ENCODE peak calls at places on chromosomes 2 and 18, in four cellular contexts. P is H1, J is HepG2, I is K562. V is an unnamed sample.

GRCh38 chr2:196413821-196414274 is 225.7 kb upstream of the CCDC150 start:
- DNase-seq in J (no peak), P (no peak), I (no peak), V (no peak)

GRCh38 chr2:176537932-176538331 is 268.7 kb downstream of the MTX2 start:
- DNase-seq in P (no peak), J (no peak), I (no peak), V (no peak)

GRCh38 chr2:233928594-233929351 is 11.6 kb downstream of the TRPM8 start:
- DNase-seq in P (peak; percentile 77), I (peak; percentile 27), J (peak; percentile 20), V (no peak)

GRCh38 chr2:29075894-29076700 is 1.8 kb upstream of the PCARE start:
- DNase-seq in I (no peak), J (no peak), P (peak; percentile 36), V (no peak)

GRCh38 chr2:151655663-151656398 is 78.4 kb downstream of the NEB start:
- DNase-seq in J (no peak), P (no peak), I (no peak), V (no peak)

GRCh38 chr18:67710639-67711038 is 194.1 kb upstream of the DSEL start:
- DNase-seq in P (peak; percentile 63), I (no peak), J (peak; percentile 15), V (no peak)

GRCh38 chr2:181070119-181070833 is 89.9 kb downstream of the UBE2E3 start:
- DNase-seq in J (no peak), P (no peak), I (no peak), V (peak; percentile 36)

GRCh38 chr18:46706968-46707367 is 49.9 kb downstream of the ST8SIA5 start:
- DNase-seq in J (peak; percentile 3), P (no peak), I (no peak), V (no peak)

GRCh38 chr2:33521791-33522281 is 45.4 kb downstream of the RASGRP3 start:
- DNase-seq in I (no peak), J (no peak), P (no peak), V (no peak)

GRCh38 chr2:130824492-130825061 is 12.1 kb upstream of the ARHGEF4 start:
- DNase-seq in P (peak; percentile 41), J (no peak), I (no peak), V (no peak)

GRCh38 chr2:1605102-1605501 is 139.2 kb downstream of the PXDN start:
- DNase-seq in P (no peak), I (no peak), J (no peak), V (no peak)

GRCh38 chr2:46097714-46098480 is 199.3 kb upstream of the EPAS1 start:
- DNase-seq in I (no peak), P (no peak), J (peak; percentile 40), V (peak; percentile 24)

GRCh38 chr18:68564961-68565360 is 149.9 kb downstream of the TMX3 start:
- DNase-seq in J (no peak), P (no peak), I (no peak), V (no peak)

GRCh38 chr2:223941579-223942277 is 3.4 kb downstream of the WDFY1 start:
- DNase-seq in P (no peak), I (no peak), J (no peak), V (no peak)

GRCh38 chr2:67394734-67395133 is 2.4 kb upstream of the ETAA1 start:
- DNase-seq in J (no peak), I (no peak), P (no peak), V (no peak)

GRCh38 chr18:37042381-37042780 is 213.5 kb downstream of the KIAA1328 start:
- DNase-seq in I (no peak), P (no peak), J (no peak), V (no peak)

GRCh38 chr2:232611559-232612218 is 21.7 kb upstream of the EFHD1 start:
- DNase-seq in J (peak; percentile 61), I (peak; percentile 71), P (peak; percentile 96), V (no peak)

GRCh38 chr2:11679016-11679415 is 9.0 kb upstream of the NTSR2 start:
- DNase-seq in I (no peak), J (no peak), P (no peak), V (no peak)

GRCh38 chr18:67771271-67771670 is 254.8 kb upstream of the DSEL start:
- DNase-seq in J (no peak), P (no peak), I (no peak), V (no peak)

GRCh38 chr2:60488291-60488690 is 65.2 kb downstream of the BCL11A start:
- DNase-seq in I (no peak), J (no peak), P (no peak), V (no peak)

GRCh38 chr2:167929461-167929860 is 317.9 kb downstream of the STK39 start:
- DNase-seq in I (no peak), P (no peak), J (no peak), V (no peak)

GRCh38 chr2:216688731-216689360 is 6.5 kb downstream of the IGFBP5 start:
- DNase-seq in P (no peak), J (no peak), I (no peak), V (no peak)

GRCh38 chr2:8440029-8440778 is 241.7 kb upstream of the ID2 start:
- DNase-seq in J (no peak), P (no peak), I (no peak), V (no peak)

GRCh38 chr2:54673501-54673998 is 49.9 kb upstream of the EML6 start:
- DNase-seq in P (peak; percentile 45), J (no peak), I (no peak), V (no peak)

GRCh38 chr2:54670485-54671009 is 52.9 kb upstream of the EML6 start:
- DNase-seq in J (no peak), P (no peak), I (no peak), V (no peak)

GRCh38 chr2:54671010-54671409 is 52.5 kb upstream of the EML6 start:
- DNase-seq in J (no peak), P (no peak), I (no peak), V (no peak)

GRCh38 chr2:54671875-54672586 is 51.4 kb upstream of the EML6 start:
- DNase-seq in I (no peak), P (no peak), J (peak; percentile 70), V (no peak)

DNA sequence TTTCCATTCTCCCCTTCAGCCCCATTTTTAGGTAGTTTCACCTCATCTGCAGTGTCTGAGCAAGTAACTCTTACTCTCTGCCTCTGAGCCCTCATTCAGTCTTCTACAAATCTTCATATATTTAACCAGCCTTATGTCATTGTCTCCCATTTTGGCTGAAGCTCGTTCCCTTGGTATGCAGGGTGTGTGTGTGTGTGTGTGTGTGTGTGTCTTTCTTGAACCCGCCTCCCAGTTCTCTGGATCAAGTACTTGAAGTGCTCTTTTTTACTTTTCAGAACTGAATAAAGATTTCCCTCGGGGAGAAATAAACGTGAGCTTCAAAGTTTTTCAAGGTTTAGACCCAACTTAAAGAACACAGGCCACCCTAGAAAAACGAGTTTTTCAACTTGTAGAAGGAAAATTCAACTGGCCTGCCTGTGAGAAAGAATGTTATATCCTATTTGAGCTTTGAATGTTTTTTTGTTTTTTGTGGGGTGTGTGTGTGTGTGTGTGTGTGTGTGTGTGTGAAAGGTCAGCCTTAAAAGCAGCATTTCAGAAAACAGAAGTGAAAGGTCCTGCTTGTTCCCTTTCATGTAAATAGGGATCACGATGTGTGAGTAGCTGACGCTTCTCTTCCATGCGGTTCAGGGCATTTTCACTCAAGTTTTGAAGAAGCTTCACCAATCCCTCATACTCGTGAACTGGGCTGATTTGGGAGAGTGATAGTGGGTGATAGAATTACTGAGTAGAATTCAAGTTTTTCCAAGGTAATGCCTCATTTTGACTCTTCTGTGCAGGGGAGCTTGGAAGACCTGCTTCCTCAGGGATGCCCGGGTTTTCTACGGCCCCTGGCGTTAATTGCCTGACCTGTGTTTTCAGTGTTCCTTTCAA is 50.6 kb upstream of the EML6 start:
- DNase-seq in J (no peak), I (no peak), P (peak; percentile 28), V (no peak)
- TF ChIP-seq FOSL1 in J (no peak), I (no peak), P (no peak), V (no peak)

GRCh38 chr2:20179179-20179754 is 45.7 kb downstream of the SDC1 start:
- DNase-seq in P (no peak), I (no peak), J (no peak), V (no peak)

GRCh38 chr2:20179755-20180594 is 45.0 kb downstream of the SDC1 start:
- DNase-seq in I (peak; percentile 57), J (peak; percentile 88), P (no peak), V (no peak)

GRCh38 chr2:20176760-20177159 is 48.2 kb downstream of the SDC1 start:
- DNase-seq in J (no peak), I (no peak), P (no peak), V (no peak)

GRCh38 chr2:20177556-20178403 is 47.1 kb downstream of the SDC1 start:
- DNase-seq in I (no peak), J (no peak), P (no peak), V (no peak)

GRCh38 chr2:20178404-20179178 is 46.3 kb downstream of the SDC1 start:
- DNase-seq in I (no peak), P (no peak), J (no peak), V (no peak)
- TF ChIP-seq YY1 in I (no peak), P (no peak), J (no peak), V (no peak)

DNA sequence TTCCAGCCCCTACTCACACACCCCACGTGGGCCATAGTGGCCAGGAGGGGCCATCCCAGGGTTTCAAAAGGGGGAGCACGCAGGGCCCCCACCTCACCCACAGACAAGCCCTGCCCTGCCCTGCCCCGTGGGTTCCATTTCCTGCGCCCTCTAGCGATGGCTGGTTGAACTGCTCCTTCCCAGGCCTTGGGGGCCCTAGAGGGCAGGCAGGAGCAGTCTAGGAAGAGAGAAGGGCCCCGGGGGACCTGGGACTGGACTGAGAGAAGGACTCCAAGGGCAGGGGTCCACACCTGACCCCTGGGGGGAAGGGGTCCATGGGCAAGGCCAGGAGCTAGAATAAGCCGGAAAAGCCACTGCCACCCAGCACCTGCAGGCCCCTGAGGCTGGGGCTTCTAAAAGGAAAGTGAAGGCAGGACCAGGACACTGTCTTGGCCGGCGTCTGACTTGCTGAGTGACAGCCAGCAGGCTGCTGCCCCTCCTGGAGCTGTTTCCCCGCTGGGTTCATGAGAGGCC is 10.1 kb downstream of the CYP26B1 start:
- DNase-seq in P (peak; percentile 98), J (peak; percentile 58), I (peak; percentile 89), V (no peak)
- TF ChIP-seq FOSL1 in P (no peak), J (no peak), I (no peak), V (no peak)

DNA sequence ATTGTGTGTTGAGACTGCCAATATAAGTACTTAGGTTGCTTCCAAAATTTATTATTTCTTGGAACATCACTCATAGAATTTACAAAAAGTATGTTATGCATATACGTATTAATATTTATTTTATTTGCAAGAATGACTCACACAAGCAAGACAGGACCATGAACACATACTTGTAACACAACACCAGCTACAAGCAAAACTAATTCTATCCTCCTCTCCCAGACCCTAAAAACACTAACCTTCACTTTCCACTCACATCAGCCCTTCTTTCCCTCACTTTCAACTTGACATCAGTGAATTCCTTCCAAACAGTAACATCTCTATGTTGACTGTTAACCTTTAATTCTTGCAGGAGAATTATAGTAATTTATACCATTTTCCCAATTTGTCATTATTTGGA is 24.3 kb downstream of the OSBPL1A start:
- DNase-seq in I (no peak), P (no peak), J (no peak), V (no peak)
- TF ChIP-seq YY1 in I (no peak), P (no peak), J (no peak), V (no peak)